ENCODE peak calls at places on chromosomes 3 and 15, in ten cellular contexts. U is germinal center; W is kidney; G is erythroblast; Z is M059J; O is type B pancreatic cell; D is stimulated activated CD8-positive, alpha-beta memory T cell treated with anti-CD3 and anti-CD28 coated beads, Interleukin-4, amount 100 ng/mL, for 24 hours; C is GM20000; A is HTR-8/SVneo; I is dermis blood vessel endothelial cell. P is an unnamed sample.

GRCh38 chr3:139121513-139122220 is 77.0 kb upstream of the PRR23C start:
- DNase-seq in Z (no peak), A (no peak), I (no peak), U (no peak), O (no peak), D (no peak), C (no peak), G (peak), W (peak), P (no peak)

GRCh38 chr3:53705774-53706173 is 140.4 kb downstream of the CHDH start:
- DNase-seq in Z (no peak), A (no peak), O (peak), C (no peak), W (no peak), I (no peak), D (no peak), G (no peak), U (no peak), P (no peak)

GRCh38 chr3:30492581-30493192 is 113.7 kb upstream of the TGFBR2 start:
- DNase-seq in G (no peak), A (no peak), U (no peak), I (no peak), W (no peak), Z (no peak), C (no peak), D (no peak), O (no peak), P (no peak)

GRCh38 chr3:158106773-158107461 is 697 bp upstream of the SHOX2 start:
- DNase-seq in Z (peak), U (no peak), A (no peak), O (no peak), G (peak), C (no peak), W (no peak), D (no peak), I (peak), P (no peak)

GRCh38 chr15:51299187-51300015 is 39.0 kb downstream of the CYP19A1 start:
- DNase-seq in Z (no peak), U (no peak), A (no peak), W (no peak), G (no peak), C (no peak), I (no peak), D (no peak), O (no peak), P (no peak)

GRCh38 chr3:55500555-55501340 is 13.6 kb upstream of the WNT5A start:
- DNase-seq in I (no peak), Z (peak), G (no peak), D (no peak), W (no peak), C (no peak), U (no peak), A (no peak), O (no peak), P (no peak)

GRCh38 chr15:79682285-79682684 is 214.5 kb downstream of the MTHFS start:
- DNase-seq in I (peak), C (no peak), W (peak), A (peak), Z (peak), G (no peak), D (no peak), U (no peak), O (no peak), P (no peak)

GRCh38 chr15:56918907-56919707 is 663 bp downstream of the TCF12 start:
- DNase-seq in G (peak), O (peak), D (peak), Z (peak), W (peak), C (peak), A (no peak), U (peak), I (peak), P (no peak)

GRCh38 chr3:57749542-57749941 is 6.6 kb upstream of the SLMAP start:
- DNase-seq in Z (no peak), U (no peak), O (no peak), W (no peak), G (no peak), C (no peak), I (no peak), D (no peak), A (no peak), P (no peak)

GRCh38 chr3:61356678-61357077 is 105.4 kb upstream of the FHIT start:
- DNase-seq in U (no peak), W (no peak), D (no peak), I (no peak), C (no peak), O (no peak), G (no peak), Z (no peak), A (no peak), P (no peak)

GRCh38 chr15:44296625-44297524 is 8.4 kb downstream of the GOLM2 start:
- DNase-seq in Z (peak), O (no peak), I (peak), A (peak), C (no peak), D (no peak), W (peak), U (no peak), G (peak), P (no peak)

GRCh38 chr3:49092948-49093852 is 671 bp downstream of the QRICH1 start:
- DNase-seq in D (peak), O (peak), Z (peak), U (peak), I (peak), C (peak), A (peak), W (peak), G (peak), P (peak)

GRCh38 chr15:90950676-90951075 is 4.0 kb upstream of the RCCD1 start:
- DNase-seq in W (no peak), U (no peak), C (no peak), I (no peak), O (no peak), D (no peak), A (no peak), Z (no peak), G (no peak), P (no peak)

GRCh38 chr3:127275287-127275781 is 12.5 kb downstream of the PRR20G start:
- DNase-seq in O (no peak), D (no peak), I (no peak), A (no peak), C (no peak), W (no peak), U (no peak), Z (peak), G (no peak), P (no peak)

GRCh38 chr3:52685285-52685704 is 418 bp downstream of the PBRM1 start:
- DNase-seq in W (peak), U (peak), G (peak), C (peak), A (peak), O (peak), Z (peak), I (peak), D (peak), P (peak)

GRCh38 chr3:138046955-138047354 is 37.0 kb downstream of the CLDN18 start:
- DNase-seq in W (no peak), Z (no peak), I (no peak), A (no peak), C (no peak), O (no peak), G (no peak), U (no peak), D (no peak), P (no peak)

GRCh38 chr3:97347780-97348179 is 416.8 kb upstream of the ARL6 start:
- DNase-seq in D (no peak), O (no peak), G (no peak), W (no peak), U (no peak), Z (no peak), C (no peak), I (no peak), A (no peak), P (no peak)

GRCh38 chr3:161409069-161409468 is 37.8 kb upstream of the SPTSSB start:
- DNase-seq in I (peak), D (no peak), U (peak), O (no peak), C (peak), G (peak), A (peak), W (no peak), Z (peak), P (peak)

GRCh38 chr15:70806992-70807712 is 43.8 kb upstream of the UACA start:
- DNase-seq in Z (peak), O (no peak), U (peak), W (peak), I (peak), A (no peak), G (no peak), C (no peak), D (no peak), P (no peak)

GRCh38 chr3:32872487-32873382 is 54.9 kb downstream of the TRIM71 start:
- DNase-seq in I (no peak), W (no peak), G (no peak), U (no peak), Z (peak), D (no peak), A (no peak), O (no peak), C (no peak), P (no peak)

GRCh38 chr3:129596194-129597086 is 10.0 kb downstream of the PLXND1 start:
- DNase-seq in G (peak), I (peak), D (no peak), A (no peak), W (peak), U (no peak), O (no peak), Z (peak), C (no peak), P (no peak)

GRCh38 chr3:141537866-141538265 is 51.0 kb downstream of the RASA2 start:
- DNase-seq in I (no peak), W (no peak), A (no peak), G (peak), O (no peak), Z (no peak), U (no peak), C (no peak), D (no peak), P (no peak)

GRCh38 chr15:51076142-51076897 is 18.4 kb downstream of the TNFAIP8L3 start:
- DNase-seq in D (no peak), U (no peak), I (no peak), G (no peak), C (peak), A (no peak), Z (no peak), W (no peak), O (no peak), P (no peak)

GRCh38 chr3:89198598-89198997 is 91.2 kb downstream of the EPHA3 start:
- DNase-seq in O (no peak), D (no peak), W (no peak), G (no peak), I (no peak), C (no peak), A (no peak), Z (no peak), U (no peak), P (no peak)

GRCh38 chr15:80418892-80419537 is 14.8 kb downstream of the ARNT2 start:
- DNase-seq in C (no peak), D (no peak), U (peak), I (peak), G (peak), W (no peak), A (peak), O (no peak), Z (peak), P (no peak)